ENCODE peak calls at places on chromosomes 13 and 19, in six cellular contexts. I is MM.1S, Q is activated gamma-delta T cell treated with Interleukin-2 at 50 U/mL for 16 hours, R is COR-L47, H is left ventricle myocardium inferior, Y is spleen. F is an unnamed sample.
A peak's percentile ranks its signal among the peaks of the same experiment; 100 is the strongest.

GRCh38 chr13:20709369-20709768 is 5.9 kb downstream of the IL17D start:
- DNase-seq in I (no peak), Q (no peak), R (no peak), H (no peak), Y (no peak), F (no peak)

GRCh38 chr19:41705393-41706174 is 2.8 kb upstream of the CEACAM5 start:
- DNase-seq in I (no peak), Y (no peak), H (peak; percentile 18), R (no peak), Q (peak; percentile 19), F (peak; percentile 16)

GRCh38 chr19:10760268-10760944 is 42.5 kb downstream of the DNM2 start:
- DNase-seq in Y (no peak), Q (peak; percentile 18), R (no peak), I (no peak), H (no peak), F (peak; percentile 27)

GRCh38 chr13:104779311-104779710 is 1713.1 kb upstream of the SLC10A2 start:
- DNase-seq in H (no peak), R (no peak), I (no peak), Q (no peak), Y (no peak), F (no peak)

GRCh38 chr13:81987677-81988357 is 1646.9 kb upstream of the SPRY2 start:
- DNase-seq in Y (no peak), Q (no peak), R (peak; percentile 29), I (no peak), H (no peak), F (no peak)

GRCh38 chr13:90233933-90234672 is 1113.4 kb upstream of the MIR17HG start:
- DNase-seq in H (no peak), Q (no peak), R (no peak), I (no peak), Y (no peak), F (no peak)

GRCh38 chr19:32287811-32288227 is 57.6 kb upstream of the ZNF507 start:
- DNase-seq in I (peak; percentile 35), Y (no peak), H (peak; percentile 72), R (no peak), Q (no peak), F (no peak)

GRCh38 chr13:21894703-21895699 is 224.1 kb downstream of the FGF9 start:
- DNase-seq in Y (no peak), H (no peak), I (no peak), Q (no peak), R (no peak), F (no peak)

GRCh38 chr19:23420824-23421223 is 25.6 kb upstream of the ZNF91 start:
- DNase-seq in Y (no peak), R (no peak), H (no peak), I (no peak), Q (no peak), F (no peak)

GRCh38 chr19:15696654-15697194 is 23.8 kb downstream of the CYP4F12 start:
- DNase-seq in R (no peak), I (no peak), H (no peak), Y (no peak), Q (no peak), F (no peak)

GRCh38 chr19:43532571-43532961 is 422 bp upstream of the ZNF575 start:
- DNase-seq in Q (no peak), Y (peak; percentile 87), H (no peak), I (peak; percentile 82), R (no peak), F (no peak)

GRCh38 chr19:47430041-47430802 is 10.9 kb upstream of the MEIS3 start:
- DNase-seq in Q (no peak), H (no peak), I (no peak), Y (no peak), R (no peak), F (peak; percentile 26)

GRCh38 chr19:49811328-49811727 is 1.8 kb downstream of the FUZ start:
- DNase-seq in Y (no peak), R (no peak), Q (no peak), H (no peak), I (no peak), F (no peak)

GRCh38 chr13:45544520-45544919 is 71.0 kb downstream of the ERICH6B start:
- DNase-seq in Y (no peak), Q (no peak), R (no peak), I (no peak), H (no peak), F (no peak)

GRCh38 chr19:35519291-35519690 is 5.8 kb upstream of the DMKN start:
- DNase-seq in Q (no peak), I (no peak), H (no peak), R (no peak), Y (no peak), F (no peak)

GRCh38 chr19:46513461-46514236 is 18.0 kb upstream of the PNMA8B start:
- DNase-seq in Y (peak; percentile 94), H (peak; percentile 78), I (no peak), R (peak; percentile 60), Q (peak; percentile 77), F (no peak)

GRCh38 chr19:41997121-41997850 is 3.3 kb upstream of the ATP1A3 start:
- DNase-seq in Y (no peak), Q (peak; percentile 28), H (peak; percentile 47), R (no peak), I (peak; percentile 27), F (peak; percentile 34)

GRCh38 chr19:45952341-45952690 is 21.3 kb downstream of the NOVA2 start:
- DNase-seq in R (no peak), I (no peak), Y (no peak), H (no peak), Q (no peak), F (no peak)

GRCh38 chr13:114019367-114019766 is 45.5 kb upstream of the C13orf46 start:
- DNase-seq in Y (no peak), Q (peak; percentile 31), R (no peak), H (no peak), I (peak; percentile 26), F (peak; percentile 36)

GRCh38 chr19:29478578-29479565 is 46.9 kb upstream of the VSTM2B start:
- DNase-seq in H (no peak), I (no peak), R (peak; percentile 14), Q (no peak), Y (no peak), F (no peak)

GRCh38 chr13:48631441-48631840 is 22.3 kb upstream of the CYSLTR2 start:
- DNase-seq in I (no peak), R (no peak), Q (no peak), H (no peak), Y (no peak), F (no peak)

GRCh38 chr19:3544054-3544376 is 5.0 kb downstream of the TEKTIP1 start:
- DNase-seq in R (no peak), H (no peak), Y (no peak), I (no peak), Q (no peak), F (no peak)

GRCh38 chr19:10763828-10764339 is 46.0 kb downstream of the DNM2 start:
- DNase-seq in Y (no peak), H (no peak), R (no peak), I (no peak), Q (no peak), F (no peak)

GRCh38 chr19:3975144-3975543 is 4.2 kb upstream of the DAPK3 start:
- DNase-seq in H (no peak), I (no peak), Q (no peak), R (no peak), Y (no peak), F (no peak)

GRCh38 chr13:109366521-109366920 is 419.9 kb downstream of the IRS2 start:
- DNase-seq in I (no peak), R (no peak), H (no peak), Y (no peak), Q (no peak), F (no peak)

GRCh38 chr19:34962281-34962944 is 1.6 kb downstream of the ZNF792 start:
- DNase-seq in R (no peak), Q (peak; percentile 23), H (no peak), I (no peak), Y (no peak), F (peak; percentile 30)

GRCh38 chr13:79128158-79128557 is 277.9 kb downstream of the RBM26 start:
- DNase-seq in R (no peak), H (no peak), Y (no peak), Q (no peak), I (no peak), F (no peak)

F was measured in immature natural killer cell.